ENCODE peak calls at places on chromosomes 11 and 22, in four cellular contexts. X is fibroblast of lung; O is CD8-positive, alpha-beta T cell; L is bronchial epithelial cell. B is an unnamed sample.

GRCh38 chr22:37383342-37383741 is 43.9 kb downstream of the ELFN2 start:
- DNase-seq in X (no peak), L (no peak), O (no peak), B (no peak)

GRCh38 chr11:17883946-17884345 is 128.9 kb downstream of the SERGEF start:
- DNase-seq in O (no peak), X (no peak), L (no peak), B (no peak)

GRCh38 chr11:90204832-90205646 is 17.8 kb downstream of the CHORDC1 start:
- DNase-seq in X (peak; percentile 75), O (no peak), L (peak; percentile 58), B (no peak)

GRCh38 chr11:14542384-14542783 is 22.2 kb upstream of the PSMA1 start:
- DNase-seq in L (no peak), O (no peak), X (no peak), B (no peak)

GRCh38 chr22:47379037-47379436 is 616.6 kb downstream of the TBC1D22A start:
- DNase-seq in X (no peak), O (no peak), L (no peak), B (no peak)

GRCh38 chr22:38260760-38261477 is 11.9 kb downstream of the TMEM184B start:
- DNase-seq in L (no peak), O (no peak), X (peak; percentile 38), B (no peak)

GRCh38 chr11:8266246-8267241 is 2.9 kb upstream of the LMO1 start:
- DNase-seq in L (no peak), X (no peak), O (no peak), B (no peak)

GRCh38 chr11:69996451-69996850 is 81.7 kb upstream of the ANO1 start:
- DNase-seq in X (no peak), L (no peak), O (no peak), B (no peak)

DNA sequence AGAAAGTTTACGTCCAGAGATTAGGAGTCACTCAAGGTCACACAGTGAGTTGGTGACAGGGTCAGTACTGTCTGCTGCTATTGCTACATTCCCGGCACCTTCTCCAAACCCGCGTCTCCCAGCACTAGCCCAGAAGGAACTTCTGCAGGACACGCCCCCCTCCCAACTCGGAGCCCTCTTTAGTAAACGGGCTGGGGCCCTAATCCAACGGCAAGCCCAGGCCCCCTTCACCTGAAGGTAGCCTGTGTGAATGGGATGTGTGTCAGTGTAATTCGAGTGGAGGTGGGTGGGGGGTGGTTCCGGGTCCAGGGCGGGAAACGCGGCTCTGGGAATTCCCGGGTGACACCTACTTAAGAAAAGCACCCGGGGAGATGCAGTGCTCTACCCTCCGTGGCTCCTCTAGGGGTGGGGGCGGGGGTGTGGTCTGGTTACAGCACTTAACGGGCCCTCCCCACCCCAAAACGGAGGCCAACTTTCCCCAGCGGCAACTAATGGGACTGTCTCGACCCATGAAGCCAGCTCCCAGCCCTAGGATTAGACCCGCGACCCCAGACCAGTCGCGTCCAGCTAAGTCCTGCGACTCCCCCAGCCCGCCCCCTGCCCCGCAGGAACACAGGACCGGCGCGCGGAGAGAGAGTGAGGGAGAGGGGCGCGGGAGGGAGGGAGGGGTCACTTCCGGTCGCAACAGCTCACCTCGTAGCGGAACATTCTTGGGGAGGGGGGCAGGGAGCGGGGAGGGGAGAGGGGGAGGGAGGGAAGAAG is 468 bp downstream of the PATL1 start:
- DNase-seq in O (no peak), X (peak; percentile 46), L (peak; percentile 49), B (no peak)
- TF ChIP-seq CTCF in O (no peak), X (peak; percentile 21), L (peak; percentile 20), B (no peak)

GRCh38 chr11:123979311-123979710 is 1.7 kb upstream of the OR10S1 start:
- DNase-seq in O (no peak), X (no peak), L (no peak), B (no peak)
- H3K4me3 ChIP-seq in O (no peak overlapping the region), X (no peak overlapping the region), L (no peak overlapping the region), B (no peak overlapping the region)

GRCh38 chr11:72787262-72788104 is 6.4 kb downstream of the STARD10 start:
- DNase-seq in X (no peak), O (no peak), L (no peak), B (no peak)
- TF ChIP-seq CTCF in X (no peak), O (no peak), L (peak; percentile 18), B (no peak)

GRCh38 chr11:64859542-64860414 is 15.3 kb upstream of the CDC42BPG start:
- DNase-seq in L (no peak), O (no peak), X (no peak), B (no peak)
- H3K4me3 ChIP-seq in L (no peak overlapping the region), O (peak overlapping the region; percentile 50), X (no peak overlapping the region), B (no peak overlapping the region)

DNA sequence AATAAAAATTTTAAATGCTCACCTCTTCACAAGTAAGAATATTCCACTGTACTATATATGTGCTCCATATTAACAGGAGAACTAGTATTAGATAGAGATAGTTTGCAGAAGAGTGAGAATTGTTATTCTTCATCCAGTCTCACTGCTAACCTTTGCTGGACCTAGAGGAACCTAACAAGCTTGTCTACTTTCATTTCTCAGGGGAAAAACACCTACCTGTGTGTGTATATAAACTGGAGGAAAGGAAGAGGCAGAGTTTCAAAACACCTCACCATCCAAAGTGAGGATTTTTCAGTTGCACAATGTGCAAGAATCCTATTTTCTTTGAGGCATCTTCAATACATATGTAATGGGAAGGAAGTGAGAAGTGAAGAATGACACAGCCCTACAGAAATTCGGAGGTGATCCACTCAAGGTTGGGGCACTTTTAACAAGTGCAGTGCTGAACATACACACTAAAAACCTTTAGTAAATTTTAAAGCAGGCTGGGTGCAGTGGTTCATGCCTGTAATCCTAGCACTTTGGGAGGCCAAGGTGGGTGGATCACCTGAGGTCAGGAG is 52.4 kb downstream of the SYTL2 start:
- DNase-seq in X (no peak), O (no peak), L (no peak), B (no peak)
- TF ChIP-seq CTCF in X (no peak), O (no peak), L (no peak), B (no peak)

GRCh38 chr11:114977596-114977995 is 299.3 kb downstream of the NXPE2 start:
- DNase-seq in X (no peak), O (no peak), L (no peak), B (no peak)

GRCh38 chr11:114970908-114971645 is 292.8 kb downstream of the NXPE2 start:
- DNase-seq in O (no peak), L (no peak), X (no peak), B (no peak)

GRCh38 chr11:114972105-114972504 is 293.8 kb downstream of the NXPE2 start:
- DNase-seq in X (no peak), L (no peak), O (no peak), B (no peak)
- H3K4me3 ChIP-seq in X (no peak overlapping the region), L (no peak overlapping the region), O (no peak overlapping the region), B (no peak overlapping the region)

DNA sequence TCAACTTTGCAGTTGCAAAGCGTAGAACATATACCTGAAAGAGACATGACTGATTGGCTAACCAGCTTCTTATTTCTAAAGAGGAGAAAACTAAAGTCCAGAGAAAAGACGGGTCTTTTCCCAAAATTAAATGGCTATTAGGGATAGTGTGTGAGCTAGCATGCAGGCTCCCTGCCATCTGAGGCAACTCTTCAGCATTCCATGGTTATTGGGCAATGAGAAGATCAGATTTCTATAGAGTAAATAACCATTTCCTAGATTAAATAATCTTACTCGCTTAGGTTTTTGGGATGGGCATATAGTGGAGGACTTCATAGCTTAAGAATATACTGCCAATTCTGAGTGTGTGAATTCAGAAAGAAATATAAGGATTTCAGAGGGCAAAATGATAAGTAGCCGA is 95.0 kb downstream of the PDHX start:
- DNase-seq in O (no peak), X (peak; percentile 84), L (peak; percentile 74), B (no peak)
- TF ChIP-seq CTCF in O (no peak), X (no peak), L (no peak), B (no peak)

DNA sequence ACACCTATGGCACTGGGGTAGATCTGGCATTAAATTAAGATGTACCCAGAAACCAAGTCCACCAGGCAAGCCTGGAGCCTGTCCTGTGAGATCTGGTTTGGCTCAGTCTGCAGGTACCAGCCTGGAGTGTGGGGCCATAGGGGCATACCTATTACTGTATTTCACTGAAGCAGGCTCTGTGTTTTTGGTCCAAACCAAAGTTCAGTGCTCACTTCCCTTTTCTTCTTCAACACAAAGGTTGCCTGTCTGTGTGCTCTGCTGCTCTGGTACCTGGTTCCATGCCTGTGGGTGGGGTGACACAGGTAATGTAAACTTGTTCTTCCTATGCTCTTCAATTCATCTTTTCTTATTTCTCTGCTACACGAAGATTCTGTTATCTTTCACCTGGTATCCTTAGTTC is 19.8 kb upstream of the GLYATL2 start:
- DNase-seq in X (no peak), L (no peak), O (no peak), B (no peak)
- H3K4me3 ChIP-seq in X (no peak overlapping the region), L (no peak overlapping the region), O (no peak overlapping the region), B (no peak overlapping the region)

GRCh38 chr11:132942611-132943324 is 589.5 kb downstream of the OPCML start:
- DNase-seq in O (no peak), X (peak; percentile 0), L (no peak), B (no peak)
- TF ChIP-seq CTCF in O (no peak), X (no peak), L (no peak), B (peak; percentile 19)

B was measured in AG04449.